ENCODE peak calls at places on chromosomes 12 and 14, in seven cellular contexts. R is GM12865; L is stimulated activated CD4-positive, alpha-beta T cell treated with anti-CD3 and anti-CD28 coated beads, Interleukin-15, amount 100 ng/mL, for 48 hours; B is transverse colon; Z is ureter; T is astrocyte of the hippocampus; V is Calu3. N is an unnamed sample.

GRCh38 chr12:64142784-64143183 is 79.3 kb downstream of the KICS2 start:
- DNase-seq in R (no peak), L (no peak), B (no peak), Z (no peak), T (no peak), V (no peak), N (no peak)

GRCh38 chr14:67562025-67562775 is 29.1 kb downstream of the PLEKHH1 start:
- DNase-seq in R (no peak), L (no peak), B (no peak), Z (no peak), T (no peak), V (no peak), N (no peak)

GRCh38 chr12:21615441-21615840 is 10.8 kb upstream of the GYS2 start:
- DNase-seq in R (no peak), L (no peak), B (no peak), Z (no peak), T (no peak), V (no peak), N (no peak)

GRCh38 chr12:52254965-52255751 is 19.3 kb upstream of the KRT86 start:
- DNase-seq in R (no peak), L (no peak), B (no peak), Z (no peak), T (no peak), V (peak; percentile 8), N (no peak)

GRCh38 chr12:13179159-13180074 is 17.1 kb upstream of the EMP1 start:
- DNase-seq in R (peak; percentile 28), L (peak; percentile 48), B (peak; percentile 71), Z (peak; percentile 74), T (peak; percentile 46), V (peak; percentile 81), N (peak; percentile 26)

GRCh38 chr14:54058501-54058900 is 101.9 kb upstream of the BMP4 start:
- DNase-seq in R (no peak), L (no peak), B (no peak), Z (no peak), T (no peak), V (no peak), N (no peak)

GRCh38 chr12:45315462-45315861 is 99.6 kb downstream of the ANO6 start:
- DNase-seq in R (no peak), L (no peak), B (no peak), Z (no peak), T (no peak), V (no peak), N (no peak)

GRCh38 chr12:62686938-62687337 is 220.3 kb downstream of the MON2 start:
- DNase-seq in R (no peak), L (no peak), B (no peak), Z (no peak), T (peak; percentile 53), V (no peak), N (no peak)

GRCh38 chr12:83346333-83346732 is 659.6 kb downstream of the TMTC2 start:
- DNase-seq in R (no peak), L (no peak), B (no peak), Z (no peak), T (no peak), V (no peak), N (no peak)

GRCh38 chr12:89069431-89069830 is 282.9 kb downstream of the DUSP6 start:
- DNase-seq in R (no peak), L (no peak), B (no peak), Z (no peak), T (no peak), V (no peak), N (no peak)

GRCh38 chr14:67582061-67582460 is 18.0 kb downstream of the PIGH start:
- DNase-seq in R (no peak), L (no peak), B (no peak), Z (no peak), T (no peak), V (no peak), N (no peak)

GRCh38 chr14:59582161-59582560 is 5.5 kb upstream of the CCDC175 start:
- DNase-seq in R (no peak), L (no peak), B (no peak), Z (no peak), T (no peak), V (no peak), N (no peak)

GRCh38 chr12:85016423-85016822 is 19.7 kb downstream of the TSPAN19 start:
- DNase-seq in R (no peak), L (no peak), B (no peak), Z (no peak), T (peak; percentile 32), V (no peak), N (no peak)

GRCh38 chr12:47882796-47883546 is 21.8 kb downstream of the VDR start:
- DNase-seq in R (peak; percentile 89), L (no peak), B (peak; percentile 59), Z (no peak), T (peak; percentile 21), V (peak; percentile 36), N (no peak)

GRCh38 chr12:38540156-38540555 is 223.6 kb downstream of the ALG10B start:
- DNase-seq in R (no peak), L (no peak), B (no peak), Z (no peak), T (no peak), V (no peak), N (no peak)

GRCh38 chr14:52551696-52552062 is 626 bp downstream of the TXNDC16 start:
- DNase-seq in R (peak; percentile 32), L (no peak), B (no peak), Z (no peak), T (peak; percentile 55), V (no peak), N (no peak)

GRCh38 chr12:89212339-89212771 is 139.9 kb downstream of the DUSP6 start:
- DNase-seq in R (no peak), L (no peak), B (peak; percentile 16), Z (no peak), T (no peak), V (no peak), N (no peak)

GRCh38 chr12:110269622-110270124 is 11.4 kb upstream of the ATP2A2 start:
- DNase-seq in R (no peak), L (no peak), B (no peak), Z (no peak), T (peak; percentile 77), V (peak; percentile 60), N (no peak)

GRCh38 chr14:69620211-69620611 is 8.8 kb downstream of the SUSD6 start:
- DNase-seq in R (no peak), L (no peak), B (no peak), Z (no peak), T (peak; percentile 60), V (peak; percentile 70), N (no peak)

GRCh38 chr12:12561305-12562015 is 1.2 kb downstream of the DUSP16 start:
- DNase-seq in R (peak; percentile 60), L (peak; percentile 3), B (peak; percentile 64), Z (peak; percentile 64), T (peak; percentile 74), V (peak; percentile 55), N (peak; percentile 41)

GRCh38 chr12:48104531-48104930 is 1.3 kb downstream of the SENP1 start:
- DNase-seq in R (no peak), L (no peak), B (no peak), Z (no peak), T (no peak), V (no peak), N (no peak)

GRCh38 chr14:68956728-68957127 is 22.4 kb downstream of the ACTN1 start:
- DNase-seq in R (no peak), L (no peak), B (no peak), Z (no peak), T (no peak), V (no peak), N (no peak)

GRCh38 chr12:121793836-121794531 is 496 bp upstream of the RHOF start:
- DNase-seq in R (peak; percentile 98), L (peak; percentile 89), B (peak; percentile 96), Z (peak; percentile 94), T (peak; percentile 97), V (peak; percentile 98), N (peak; percentile 96)

GRCh38 chr12:48930475-48930874 is 5.2 kb upstream of the FKBP11 start:
- DNase-seq in R (no peak), L (no peak), B (no peak), Z (no peak), T (no peak), V (no peak), N (no peak)

GRCh38 chr12:121209629-121210572 is at the start of gene P2RX4:
- DNase-seq in R (peak; percentile 93), L (peak; percentile 71), B (peak; percentile 94), Z (peak; percentile 85), T (peak; percentile 84), V (peak; percentile 92), N (peak; percentile 80)

GRCh38 chr12:5295151-5295550 is 136.8 kb upstream of the NTF3 start:
- DNase-seq in R (no peak), L (no peak), B (no peak), Z (no peak), T (no peak), V (no peak), N (no peak)

GRCh38 chr12:131894981-131895639 is 688 bp downstream of the ULK1 start:
- DNase-seq in R (no peak), L (no peak), B (peak; percentile 31), Z (peak; percentile 52), T (peak; percentile 36), V (no peak), N (peak; percentile 24)

GRCh38 chr12:34311337-34311736 is 289.0 kb downstream of the ALG10 start:
- DNase-seq in R (no peak), L (no peak), B (no peak), Z (no peak), T (no peak), V (no peak), N (no peak)

GRCh38 chr14:65412881-65413738 is 580 bp downstream of the FUT8 start:
- DNase-seq in R (peak; percentile 86), L (peak; percentile 48), B (peak; percentile 77), Z (peak; percentile 70), T (peak; percentile 89), V (peak; percentile 16), N (no peak)

GRCh38 chr14:31668348-31668747 is 107.1 kb downstream of the NUBPL start:
- DNase-seq in R (no peak), L (no peak), B (no peak), Z (no peak), T (no peak), V (no peak), N (no peak)

GRCh38 chr12:20549115-20549719 is 145.9 kb upstream of the SLCO1C1 start:
- DNase-seq in R (no peak), L (no peak), B (peak; percentile 26), Z (no peak), T (peak; percentile 55), V (peak; percentile 31), N (no peak)

GRCh38 chr14:99578541-99579044 is 25.4 kb downstream of the CCDC85C start:
- DNase-seq in R (no peak), L (no peak), B (peak; percentile 62), Z (no peak), T (no peak), V (no peak), N (no peak)

GRCh38 chr12:84825149-84825548 is 87.5 kb downstream of the SLC6A15 start:
- DNase-seq in R (peak; percentile 27), L (no peak), B (no peak), Z (no peak), T (no peak), V (no peak), N (no peak)

GRCh38 chr14:50875359-50876090 is 3.7 kb downstream of the ABHD12B start:
- DNase-seq in R (peak; percentile 96), L (peak; percentile 58), B (no peak), Z (no peak), T (peak; percentile 44), V (no peak), N (no peak)

GRCh38 chr14:31934767-31935266 is 142.3 kb upstream of the ARHGAP5 start:
- DNase-seq in R (peak; percentile 10), L (no peak), B (peak; percentile 67), Z (peak; percentile 57), T (peak; percentile 48), V (peak; percentile 68), N (no peak)

GRCh38 chr14:60805881-60806569 is 71.5 kb downstream of the MNAT1 start:
- DNase-seq in R (no peak), L (no peak), B (no peak), Z (no peak), T (peak; percentile 23), V (no peak), N (no peak)

GRCh38 chr14:42200951-42201350 is 594.3 kb downstream of the LRFN5 start:
- DNase-seq in R (no peak), L (no peak), B (no peak), Z (no peak), T (no peak), V (no peak), N (no peak)

N was measured in activated B cell treated with CpG ODN at 0.5 μM for 24 hours.